ENCODE peak calls at places on chromosomes 12 and 14, in nine cellular contexts. Q is Caco-2, A is dorsolateral prefrontal cortex, V is esophagus squamous epithelium, R is neural crest cell, C is WERI-Rb-1, G is fibroblast of lung, W is HCT116, Y is choroid plexus epithelial cell. Z is an unnamed sample.

GRCh38 chr12:6538420-6539275 is 4.3 kb downstream of the GAPDH start:
- DNase-seq in Q (peak; percentile 68), A (no peak), V (no peak), R (no peak), C (no peak), G (no peak), W (no peak), Y (no peak), Z (no peak)

GRCh38 chr12:55651314-55651703 is 14.6 kb downstream of the OR10P1 start:
- DNase-seq in Q (no peak), A (no peak), V (no peak), R (no peak), C (no peak), G (no peak), W (no peak), Y (no peak), Z (no peak)

GRCh38 chr12:75974323-75975273 is 57.0 kb downstream of the PHLDA1 start:
- DNase-seq in Q (no peak), A (no peak), V (no peak), R (no peak), C (peak; percentile 18), G (no peak), W (no peak), Y (no peak), Z (no peak)

GRCh38 chr12:106248849-106249371 is 1.1 kb upstream of the CKAP4 start:
- DNase-seq in Q (no peak), A (no peak), V (no peak), R (no peak), C (no peak), G (peak; percentile 34), W (no peak), Y (peak; percentile 54), Z (peak; percentile 44)

GRCh38 chr12:26551385-26551784 is 281.6 kb downstream of the ITPR2 start:
- DNase-seq in Q (no peak), A (no peak), V (no peak), R (no peak), C (no peak), G (no peak), W (no peak), Y (no peak), Z (no peak)

GRCh38 chr14:22848391-22849164 is 12.2 kb downstream of the MMP14 start:
- DNase-seq in Q (no peak), A (no peak), V (no peak), R (no peak), C (no peak), G (peak; percentile 99), W (no peak), Y (peak; percentile 95), Z (peak; percentile 45)

GRCh38 chr14:92524603-92525185 is 11.1 kb downstream of the RIN3 start:
- DNase-seq in Q (no peak), A (no peak), V (no peak), R (no peak), C (no peak), G (no peak), W (no peak), Y (no peak), Z (no peak)

GRCh38 chr12:22924391-22924790 is 299.4 kb downstream of the ETNK1 start:
- DNase-seq in Q (no peak), A (no peak), V (no peak), R (no peak), C (no peak), G (no peak), W (no peak), Y (no peak), Z (no peak)

GRCh38 chr12:24356189-24356708 is 406.8 kb upstream of the SOX5 start:
- DNase-seq in Q (no peak), A (no peak), V (no peak), R (no peak), C (no peak), G (no peak), W (no peak), Y (no peak), Z (no peak)

GRCh38 chr14:91202234-91202974 is 42.1 kb downstream of the GPR68 start:
- DNase-seq in Q (no peak), A (no peak), V (no peak), R (no peak), C (peak; percentile 42), G (no peak), W (no peak), Y (no peak), Z (no peak)

GRCh38 chr12:19288603-19289244 is 150.6 kb upstream of the AEBP2 start:
- DNase-seq in Q (no peak), A (no peak), V (no peak), R (no peak), C (no peak), G (peak; percentile 62), W (peak; percentile 22), Y (peak; percentile 70), Z (peak; percentile 49)

GRCh38 chr12:109115758-109116610 is at the start of gene ACACB:
- DNase-seq in Q (no peak), A (peak; percentile 79), V (no peak), R (no peak), C (no peak), G (peak; percentile 34), W (no peak), Y (peak; percentile 13), Z (no peak)

GRCh38 chr12:52980773-52981423 is 25.4 kb upstream of the EIF4B start:
- DNase-seq in Q (peak; percentile 95), A (peak; percentile 93), V (peak; percentile 22), R (peak; percentile 89), C (peak; percentile 90), G (peak; percentile 92), W (peak; percentile 98), Y (peak; percentile 95), Z (peak; percentile 85)

GRCh38 chr14:68810173-68811153 is 17.6 kb upstream of the ZFP36L1 start:
- DNase-seq in Q (no peak), A (no peak), V (no peak), R (no peak), C (no peak), G (no peak), W (no peak), Y (no peak), Z (no peak)

GRCh38 chr14:24171422-24172260 is at the start of gene REC8:
- DNase-seq in Q (no peak), A (peak; percentile 98), V (no peak), R (peak; percentile 94), C (peak; percentile 99), G (peak; percentile 85), W (no peak), Y (peak; percentile 99), Z (peak; percentile 98)

GRCh38 chr12:6228535-6229223 is 28.5 kb downstream of the CD9 start:
- DNase-seq in Q (no peak), A (no peak), V (no peak), R (no peak), C (no peak), G (peak; percentile 62), W (no peak), Y (no peak), Z (no peak)

GRCh38 chr14:76782885-76783566 is 21.8 kb downstream of the VASH1 start:
- DNase-seq in Q (no peak), A (no peak), V (no peak), R (no peak), C (no peak), G (no peak), W (no peak), Y (peak; percentile 66), Z (peak; percentile 66)

GRCh38 chr12:22215467-22216253 is 118.8 kb downstream of the ST8SIA1 start:
- DNase-seq in Q (no peak), A (no peak), V (no peak), R (no peak), C (no peak), G (peak; percentile 41), W (no peak), Y (peak; percentile 19), Z (no peak)

GRCh38 chr14:99440278-99440677 is 40.4 kb downstream of the SETD3 start:
- DNase-seq in Q (no peak), A (no peak), V (no peak), R (no peak), C (peak; percentile 37), G (no peak), W (no peak), Y (no peak), Z (no peak)
- TF ChIP-seq CTCF in Q (peak; percentile 29), A (no peak), V (no peak), R (peak; percentile 21), C (peak; percentile 41), G (no peak), W (peak; percentile 30), Y (no peak), Z (no peak)

GRCh38 chr12:15591811-15592210 is 197.4 kb downstream of the EPS8 start:
- DNase-seq in Q (no peak), A (no peak), V (no peak), R (no peak), C (no peak), G (no peak), W (no peak), Y (no peak), Z (no peak)

GRCh38 chr12:15596174-15596573 is 193.0 kb downstream of the EPS8 start:
- DNase-seq in Q (no peak), A (no peak), V (no peak), R (no peak), C (no peak), G (no peak), W (no peak), Y (no peak), Z (no peak)

GRCh38 chr12:15590180-15590826 is 198.9 kb downstream of the EPS8 start:
- DNase-seq in Q (peak; percentile 60), A (peak; percentile 54), V (no peak), R (peak; percentile 39), C (peak; percentile 87), G (peak; percentile 81), W (peak; percentile 60), Y (peak; percentile 86), Z (peak; percentile 71)

GRCh38 chr12:15589328-15590032 is 199.7 kb downstream of the EPS8 start:
- DNase-seq in Q (no peak), A (no peak), V (no peak), R (no peak), C (no peak), G (peak; percentile 23), W (no peak), Y (peak; percentile 53), Z (no peak)

DNA sequence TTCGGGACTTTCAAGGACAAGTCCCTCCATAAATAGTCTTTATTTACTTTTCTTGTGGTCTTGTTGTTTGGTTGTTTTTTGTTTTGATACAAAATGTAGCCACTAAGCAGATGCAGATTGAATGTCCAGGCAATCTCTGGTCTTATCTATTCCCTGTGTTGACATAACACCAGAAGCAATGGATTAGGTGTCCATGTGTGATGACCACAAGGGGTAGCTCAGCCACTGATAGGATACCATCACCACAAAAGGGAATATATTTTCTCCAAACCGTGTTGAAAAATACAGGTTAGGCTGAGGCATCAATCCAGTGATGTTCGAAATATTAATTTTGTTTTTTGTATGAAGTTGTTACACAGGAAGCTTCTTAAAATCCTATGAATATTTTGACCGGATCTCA is 196.3 kb downstream of the EPS8 start:
- DNase-seq in Q (no peak), A (no peak), V (no peak), R (no peak), C (no peak), G (peak; percentile 31), W (no peak), Y (peak; percentile 47), Z (no peak)
- TF ChIP-seq CTCF in Q (peak; percentile 28), A (no peak), V (no peak), R (no peak), C (no peak), G (no peak), W (peak; percentile 21), Y (peak; percentile 43), Z (no peak)

GRCh38 chr14:46344327-46344937 is 307.1 kb downstream of the RPL10L start:
- DNase-seq in Q (no peak), A (no peak), V (no peak), R (peak; percentile 2), C (peak; percentile 28), G (peak; percentile 3), W (peak; percentile 3), Y (peak; percentile 28), Z (peak; percentile 4)
- TF ChIP-seq CTCF in Q (peak; percentile 80), A (peak; percentile 47), V (peak; percentile 27), R (peak; percentile 72), C (peak; percentile 61), G (peak; percentile 34), W (peak; percentile 55), Y (peak; percentile 51), Z (peak; percentile 73)

GRCh38 chr14:97634786-97635185 is 837.6 kb downstream of the VRK1 start:
- DNase-seq in Q (no peak), A (peak; percentile 20), V (no peak), R (no peak), C (no peak), G (no peak), W (no peak), Y (no peak), Z (no peak)
- TF ChIP-seq CTCF in Q (no peak), A (no peak), V (no peak), R (no peak), C (no peak), G (no peak), W (no peak), Y (no peak), Z (no peak)

Z was measured in GM13977.